ENCODE peak calls at places on chromosomes 7 and 10, in five cellular contexts. V is HepG2, L is prostate gland, J is adrenal gland, H is heart left ventricle. U is an unnamed sample. For H3K4me1, the result is how much of the 10 kb centered on the place peaks cover.

GRCh38 chr10:92590623-92591549 is 2.0 kb upstream of the KIF11 start:
- DNase-seq in V (peak), L (peak), H (peak), J (peak), U (peak)

GRCh38 chr7:1802899-1803298 is 132.8 kb downstream of the ELFN1 start:
- DNase-seq in V (no peak), L (no peak), H (no peak), J (peak), U (no peak)

GRCh38 chr10:28975891-28976471 is 298.7 kb downstream of the BAMBI start:
- DNase-seq in J (no peak), V (peak), L (no peak), H (no peak), U (no peak)

GRCh38 chr7:44277391-44277790 is 48.0 kb downstream of the CAMK2B start:
- DNase-seq in H (peak), J (no peak), L (no peak), V (no peak), U (peak)

GRCh38 chr7:65475734-65476319 is 102.2 kb downstream of the ZNF92 start:
- DNase-seq in L (no peak), V (peak), J (no peak), H (no peak), U (no peak)

GRCh38 chr10:100930368-100930767 is 17.6 kb downstream of the SLF2 start:
- DNase-seq in J (no peak), V (peak), L (no peak), H (no peak), U (no peak)

GRCh38 chr7:23012797-23013714 is 874 bp downstream of the HYCC1 start:
- DNase-seq in J (no peak), H (peak), L (peak), V (peak), U (peak)

GRCh38 chr10:43606323-43607198 is at the start of gene ZNF485:
- DNase-seq in L (peak), H (peak), V (peak), J (peak), U (peak)

GRCh38 chr10:129320340-129320739 is 146.7 kb upstream of the MGMT start:
- DNase-seq in H (no peak), V (no peak), L (no peak), J (no peak), U (no peak)

GRCh38 chr10:46325021-46325420 is 38.2 kb downstream of the ANTXRL start:
- DNase-seq in H (no peak), V (no peak), L (no peak), J (no peak), U (no peak)

GRCh38 chr7:29598607-29599006 is 35.0 kb downstream of the PRR15 start:
- DNase-seq in H (no peak), J (no peak), V (no peak), L (no peak), U (no peak)

GRCh38 chr7:148501707-148502139 is 88.8 kb upstream of the C7orf33 start:
- DNase-seq in J (no peak), H (no peak), V (no peak), L (peak), U (peak)

GRCh38 chr10:33005322-33006282 is 47.6 kb upstream of the ITGB1 start:
- DNase-seq in H (peak), J (peak), V (peak), L (peak), U (peak)

GRCh38 chr10:78520737-78521430 is 487.2 kb downstream of the RPS24 start:
- DNase-seq in L (no peak), J (peak), V (peak), H (no peak), U (no peak)

GRCh38 chr7:359226-359775 is 69.3 kb downstream of the FOXL3 start:
- DNase-seq in V (no peak), H (peak), J (no peak), L (no peak), U (peak)

GRCh38 chr7:20650782-20651181 is 35.3 kb downstream of the ABCB5 start:
- DNase-seq in J (no peak), H (no peak), V (no peak), L (no peak), U (no peak)

GRCh38 chr10:32237644-32238345 is 109.2 kb downstream of the EPC1 start:
- DNase-seq in H (no peak), V (no peak), J (no peak), L (no peak), U (no peak)

GRCh38 chr7:1762238-1762945 is 92.3 kb downstream of the ELFN1 start:
- DNase-seq in H (no peak), J (no peak), L (no peak), V (no peak), U (no peak)

GRCh38 chr7:154953006-154953684 is 49.8 kb downstream of the PAXIP1 start:
- DNase-seq in H (peak), J (peak), L (no peak), V (peak), U (peak)

GRCh38 chr10:16957038-16957437 is 139.8 kb upstream of the RSU1 start:
- DNase-seq in J (no peak), L (no peak), H (no peak), V (no peak), U (no peak)

GRCh38 chr7:1555046-1555812 is 776 bp downstream of the TMEM184A start:
- DNase-seq in L (peak), H (peak), J (no peak), V (peak), U (peak)

GRCh38 chr10:66167816-66168215 is 758.0 kb upstream of the LRRTM3 start:
- DNase-seq in V (no peak), J (no peak), L (no peak), H (no peak), U (no peak)

GRCh38 chr7:50330701-50331100 is 26.2 kb downstream of the IKZF1 start:
- DNase-seq in J (no peak), H (no peak), V (no peak), L (no peak), U (no peak)
- H3K4me1 ChIP-seq in J (under half), H (under half), V (under half), L (under half), U (under half)

DNA sequence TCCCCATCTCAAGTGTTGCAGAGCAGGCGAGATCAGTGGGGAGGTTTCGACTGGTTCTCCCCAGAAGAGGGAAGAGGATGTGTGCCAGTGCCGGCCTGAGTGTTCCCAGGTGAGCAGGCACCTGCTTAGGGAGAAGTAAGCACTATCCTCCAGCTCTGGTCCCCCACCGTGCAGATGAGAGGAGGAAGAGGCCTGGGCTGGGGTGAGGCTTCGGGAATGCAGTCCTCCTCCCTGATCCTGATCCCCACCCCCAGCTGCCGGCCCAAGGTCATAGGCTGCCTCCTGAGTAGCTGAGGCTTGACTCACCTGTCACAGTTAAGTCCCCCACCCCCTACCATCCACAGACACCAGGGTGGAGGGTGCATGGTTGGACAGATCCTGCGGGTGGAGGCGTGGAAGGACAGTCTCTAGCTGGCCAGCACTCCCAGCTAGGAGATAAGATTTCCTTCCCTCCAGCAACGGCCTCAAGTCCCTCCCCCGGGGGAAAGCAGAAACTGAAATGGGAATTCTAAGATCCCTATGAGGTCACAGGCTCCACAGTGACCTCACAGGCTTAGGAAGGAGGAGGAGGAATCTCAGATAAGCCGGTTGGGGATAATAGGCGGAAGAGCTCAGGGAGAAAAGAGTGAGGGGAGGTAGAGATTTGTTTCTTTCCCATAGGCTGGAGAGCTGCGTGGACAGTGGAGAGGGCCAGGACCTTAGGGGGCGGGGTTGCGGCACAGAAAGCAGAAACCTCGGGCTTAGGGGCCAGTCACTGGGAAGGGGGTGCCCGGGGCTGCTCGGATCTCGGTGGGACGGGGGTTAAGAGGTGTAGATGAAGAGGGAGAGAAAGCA is 1.0 kb downstream of the LRCH4 start:
- DNase-seq in J (peak), V (peak), H (peak), L (no peak), U (peak)
- H3K4me1 ChIP-seq in J (under half), V (under half), H (under half), L (under half), U (under half)

GRCh38 chr7:70704921-70705346 is 427.0 kb upstream of the GALNT17 start:
- DNase-seq in V (no peak), H (no peak), J (no peak), L (no peak), U (no peak)

GRCh38 chr7:70703785-70704184 is 428.2 kb upstream of the GALNT17 start:
- DNase-seq in H (no peak), J (no peak), L (no peak), V (no peak), U (no peak)

GRCh38 chr7:70707823-70708243 is 424.1 kb upstream of the GALNT17 start:
- DNase-seq in H (no peak), J (no peak), L (no peak), V (no peak), U (no peak)

GRCh38 chr7:70706698-70707097 is 425.2 kb upstream of the GALNT17 start:
- DNase-seq in J (no peak), L (no peak), V (no peak), H (no peak), U (no peak)

DNA sequence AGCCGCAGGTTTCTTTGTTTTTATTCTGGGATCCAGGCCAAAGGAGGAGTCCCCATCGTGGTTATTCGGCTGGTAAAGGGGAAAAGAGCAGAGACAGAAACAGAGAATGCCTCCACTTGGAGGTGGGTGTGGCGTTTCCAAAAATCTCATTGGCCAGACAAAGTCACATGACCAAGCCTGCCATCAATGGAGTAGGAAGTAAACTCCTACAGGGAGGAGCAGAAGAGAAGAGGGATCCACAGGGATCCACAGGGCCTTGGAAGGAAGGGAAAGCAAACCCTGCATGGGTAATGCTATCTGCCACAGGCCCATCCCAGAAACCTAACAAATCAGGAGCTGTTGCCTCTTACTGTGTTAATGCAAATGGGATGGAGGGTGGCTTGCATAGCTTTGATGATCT is 425.7 kb upstream of the GALNT17 start:
- DNase-seq in H (no peak), V (no peak), L (no peak), J (no peak), U (no peak)
- H3K4me1 ChIP-seq in H (under half), V (under half), L (under half), J (under half), U (under half)

DNA sequence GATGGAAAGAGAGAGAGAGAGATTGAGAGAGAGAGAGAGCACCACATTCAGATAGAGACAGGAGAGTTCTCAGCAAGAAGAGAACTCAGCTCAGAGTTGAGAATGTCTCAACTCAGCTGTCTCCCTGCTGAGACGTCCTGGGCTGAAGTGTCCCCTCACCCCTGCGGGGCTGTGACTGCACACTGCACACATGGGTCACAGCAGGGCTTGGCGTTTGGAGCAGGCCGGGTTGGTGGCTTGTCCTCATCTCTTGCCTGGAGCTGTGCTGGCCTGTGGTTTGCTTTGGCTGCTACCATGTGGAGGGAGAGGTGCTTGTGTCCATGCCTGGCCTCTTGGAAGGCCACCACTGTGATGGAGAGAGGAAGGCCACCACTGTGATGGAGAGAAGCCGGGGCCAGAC is 167.9 kb downstream of the RNF216 start:
- DNase-seq in V (no peak), H (no peak), L (no peak), J (no peak), U (no peak)
- H3K4me1 ChIP-seq in V (under half), H (under half), L (under half), J (under half), U (under half)

DNA sequence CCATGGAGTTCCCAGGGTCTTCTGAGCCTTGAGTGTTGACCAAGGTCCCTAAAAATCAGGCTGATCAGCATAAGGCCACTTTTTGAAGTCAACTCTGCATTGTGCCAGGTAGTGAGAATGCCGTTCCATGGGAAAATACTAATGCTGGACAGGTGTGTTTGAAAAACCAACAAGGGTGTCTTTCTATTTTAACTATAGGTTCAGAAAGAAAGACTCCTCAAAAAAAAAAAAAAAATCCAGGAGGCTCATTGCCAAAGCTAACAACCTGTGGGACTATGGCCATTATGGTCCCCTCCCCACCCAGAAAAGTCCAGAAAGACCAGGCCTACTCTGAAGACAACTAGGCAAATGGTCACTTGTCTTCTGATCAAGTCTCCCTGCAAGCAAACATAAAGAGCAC is 44.4 kb downstream of the NRAP start:
- DNase-seq in H (no peak), V (no peak), L (no peak), J (no peak), U (no peak)
- H3K4me1 ChIP-seq in H (under half), V (under half), L (under half), J (under half), U (under half)

DNA sequence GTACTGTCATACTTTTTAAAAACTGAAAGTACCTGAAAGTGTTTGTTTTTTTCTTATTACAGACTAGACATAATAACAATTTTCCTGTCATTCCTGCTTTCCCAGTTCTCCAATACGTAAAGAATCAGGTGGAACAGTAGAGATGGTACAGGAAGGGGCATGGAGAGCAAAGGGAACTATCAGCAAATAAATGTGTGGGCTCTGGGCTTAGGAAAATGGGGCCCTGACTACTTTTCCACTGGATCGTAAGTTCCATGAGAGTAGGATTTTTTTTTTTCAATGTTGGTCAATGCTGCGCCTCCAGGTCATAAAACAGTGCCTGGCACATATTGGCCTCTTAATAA is 15.2 kb upstream of the FAS start:
- DNase-seq in J (no peak), V (no peak), H (no peak), L (no peak), U (no peak)
- H3K4me1 ChIP-seq in J (under half), V (under half), H (under half), L (under half), U (under half)

GRCh38 chr7:26292768-26293560 is 1.3 kb downstream of the SNX10 start:
- DNase-seq in L (no peak), H (no peak), V (peak), J (peak), U (no peak)

GRCh38 chr7:26295015-26295414 is 3.4 kb downstream of the SNX10 start:
- DNase-seq in H (no peak), J (no peak), V (no peak), L (no peak), U (no peak)

GRCh38 chr7:26291251-26291650 is 411 bp upstream of the SNX10 start:
- DNase-seq in J (no peak), L (no peak), H (no peak), V (no peak), U (no peak)

GRCh38 chr7:26291699-26292538 is at the start of gene SNX10:
- DNase-seq in L (peak), H (peak), J (peak), V (peak), U (peak)

DNA sequence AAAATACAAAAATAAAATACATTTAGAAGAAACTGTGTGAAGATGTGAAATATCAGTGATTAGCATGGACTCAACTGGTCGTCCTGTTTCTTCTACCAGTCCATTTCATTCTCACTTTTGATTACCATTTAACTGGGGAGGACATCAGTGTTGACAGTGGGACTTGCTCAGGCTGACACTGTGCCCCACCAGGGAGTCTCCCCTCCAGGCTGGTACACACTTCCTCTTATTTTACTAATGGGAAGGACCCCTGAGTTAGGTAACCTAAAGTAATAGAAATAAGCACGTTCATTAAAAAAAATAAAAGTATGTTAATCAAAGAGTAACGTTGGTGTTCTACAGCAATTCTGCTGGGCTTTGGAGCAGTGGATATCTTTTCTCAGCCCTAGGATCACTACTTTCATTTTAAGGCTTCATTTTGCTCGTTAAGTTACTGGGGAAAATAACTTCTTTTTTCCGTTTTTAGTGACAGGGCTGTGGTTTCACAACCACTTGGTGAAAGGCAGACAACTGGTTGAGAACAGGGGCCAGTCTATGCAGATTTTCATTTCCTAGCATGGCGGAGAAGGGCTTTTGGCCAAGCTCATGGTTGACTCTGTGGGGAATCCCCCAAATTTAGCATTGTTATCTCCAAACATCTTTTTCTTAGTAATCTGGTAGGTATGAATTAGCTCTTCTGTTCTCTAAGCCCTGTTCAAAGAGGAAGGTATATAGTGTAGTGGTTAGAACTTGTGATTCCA is 2.1 kb downstream of the SNX10 start:
- DNase-seq in H (no peak), L (no peak), V (no peak), J (no peak), U (no peak)
- H3K4me1 ChIP-seq in H (under half), L (under half), V (under half), J (under half), U (under half)

GRCh38 chr7:106064329-106064728 is 47.8 kb downstream of the SYPL1 start:
- DNase-seq in H (no peak), J (peak), L (no peak), V (no peak), U (no peak)

GRCh38 chr7:106067678-106068077 is 44.4 kb downstream of the SYPL1 start:
- DNase-seq in J (no peak), H (no peak), L (no peak), V (no peak), U (no peak)

GRCh38 chr7:106064836-106065559 is 47.1 kb downstream of the SYPL1 start:
- DNase-seq in H (peak), V (peak), J (peak), L (peak), U (peak)

GRCh38 chr7:106063692-106064091 is 48.4 kb downstream of the SYPL1 start:
- DNase-seq in L (no peak), H (no peak), V (no peak), J (peak), U (no peak)

DNA sequence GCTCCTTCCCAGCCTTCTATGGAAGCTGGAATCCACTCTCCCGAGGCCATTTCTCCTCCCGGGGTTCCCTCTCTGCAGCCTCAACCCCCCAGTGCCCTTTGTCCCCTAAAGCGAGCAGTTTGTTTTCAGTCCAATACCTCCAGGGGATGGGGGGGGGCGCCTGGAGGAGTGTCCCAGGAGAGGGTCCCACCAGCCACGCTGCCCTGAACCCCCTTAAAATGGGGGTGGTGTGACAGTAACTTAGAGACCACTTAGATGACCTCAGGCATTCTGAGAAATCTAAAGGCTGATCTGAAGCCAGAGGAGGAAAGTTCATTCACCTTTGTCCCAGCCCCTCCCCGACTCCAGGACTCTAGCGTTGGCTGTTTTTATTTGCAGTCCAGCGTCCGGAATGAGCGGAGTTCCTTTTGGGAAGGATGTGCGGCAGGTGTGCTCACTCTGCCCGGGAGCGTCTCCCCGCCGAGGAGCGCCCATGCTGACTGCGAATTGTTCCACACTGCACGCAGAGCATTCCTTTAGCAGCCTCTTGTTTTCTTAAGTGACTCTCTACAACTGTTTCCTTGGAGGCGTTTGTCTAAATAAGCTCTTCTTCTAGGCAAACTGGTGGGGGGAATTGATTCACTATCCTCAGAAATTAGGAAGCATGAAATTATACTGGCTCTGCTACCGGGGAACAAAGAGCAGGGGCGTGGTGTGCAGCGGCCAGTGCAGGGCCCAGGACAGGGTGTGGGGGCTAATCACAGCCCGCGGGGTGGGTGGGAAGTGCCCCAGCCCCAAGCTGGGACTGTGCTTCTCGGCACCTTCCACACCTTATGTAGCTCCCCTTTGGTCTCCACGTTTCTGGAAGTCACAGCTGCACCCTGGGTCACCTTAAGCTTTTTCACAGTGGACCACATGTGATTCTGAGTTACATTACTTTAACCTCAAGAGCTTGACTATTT is 46.3 kb downstream of the SYPL1 start:
- DNase-seq in H (no peak), L (no peak), J (peak), V (peak), U (no peak)
- H3K4me1 ChIP-seq in H (under half), L (under half), J (under half), V (half or more), U (under half)

U was measured in right cardiac atrium.